ENCODE peak calls at places on chromosomes 2 and 18, in eight cellular contexts. V is SIG-M5; T is stimulated activated CD4-positive, alpha-beta T cell treated with anti-CD3 and anti-CD28 coated beads, TNF-alpha, amount 100 ng/mL, for 48 hours; F is B cell; Z is nephron progenitor cell; U is AG04449; G is Caki2; L is T-helper 2 cell. Y is an unnamed sample.

GRCh38 chr2:234251326-234252271 is 201.1 kb downstream of the SPP2 start:
- DNase-seq in V (no peak), T (no peak), F (no peak), Z (no peak), U (peak; percentile 93), G (peak; percentile 83), L (no peak), Y (peak; percentile 97)

GRCh38 chr2:217636578-217637267 is 366.1 kb downstream of the TNS1 start:
- DNase-seq in V (no peak), T (no peak), F (no peak), Z (peak; percentile 42), U (no peak), G (no peak), L (no peak), Y (no peak)

GRCh38 chr2:188609321-188610049 is 317.8 kb downstream of the GULP1 start:
- DNase-seq in V (no peak), T (no peak), F (no peak), Z (no peak), U (no peak), G (peak; percentile 64), L (no peak), Y (peak; percentile 62)

GRCh38 chr18:62991959-62992358 is 276.6 kb downstream of the PHLPP1 start:
- DNase-seq in V (no peak), T (no peak), F (no peak), Z (no peak), U (no peak), G (no peak), L (no peak), Y (no peak)

GRCh38 chr2:11744631-11745394 is 1.6 kb upstream of the LPIN1 start:
- DNase-seq in V (no peak), T (no peak), F (peak; percentile 45), Z (no peak), U (no peak), G (no peak), L (no peak), Y (peak; percentile 69)

GRCh38 chr2:128552806-128553551 is 234.3 kb upstream of the HS6ST1 start:
- DNase-seq in V (no peak), T (no peak), F (no peak), Z (no peak), U (no peak), G (no peak), L (no peak), Y (no peak)

GRCh38 chr2:158984554-158985207 is 16.2 kb downstream of the TANC1 start:
- DNase-seq in V (no peak), T (no peak), F (no peak), Z (no peak), U (no peak), G (no peak), L (no peak), Y (no peak)

GRCh38 chr2:24101992-24102391 is 17.4 kb upstream of the TP53I3 start:
- DNase-seq in V (no peak), T (no peak), F (no peak), Z (no peak), U (no peak), G (no peak), L (no peak), Y (no peak)

GRCh38 chr2:38274286-38275276 is 102.5 kb downstream of the ATL2 start:
- DNase-seq in V (peak; percentile 4), T (no peak), F (peak; percentile 53), Z (peak; percentile 30), U (peak; percentile 37), G (peak; percentile 68), L (no peak), Y (peak; percentile 79)

GRCh38 chr2:232568161-232568560 is 17.7 kb downstream of the EIF4E2 start:
- DNase-seq in V (no peak), T (no peak), F (no peak), Z (no peak), U (peak; percentile 31), G (peak; percentile 47), L (no peak), Y (peak; percentile 83)

GRCh38 chr18:73577365-73577764 is 570.3 kb downstream of the FBXO15 start:
- DNase-seq in V (no peak), T (no peak), F (no peak), Z (no peak), U (peak; percentile 4), G (no peak), L (no peak), Y (no peak)

GRCh38 chr18:22703883-22704626 is 229.1 kb upstream of the RBBP8 start:
- DNase-seq in V (no peak), T (no peak), F (peak; percentile 32), Z (peak; percentile 18), U (no peak), G (peak; percentile 30), L (no peak), Y (peak; percentile 55)

GRCh38 chr2:42562474-42563144 is 5.8 kb upstream of the MTA3 start:
- DNase-seq in V (no peak), T (no peak), F (no peak), Z (no peak), U (no peak), G (no peak), L (no peak), Y (no peak)

GRCh38 chr2:70558195-70558808 is 4.7 kb upstream of the TGFA start:
- DNase-seq in V (no peak), T (no peak), F (no peak), Z (no peak), U (no peak), G (no peak), L (no peak), Y (no peak)

GRCh38 chr2:66853585-66853984 is 418.7 kb downstream of the MEIS1 start:
- DNase-seq in V (no peak), T (no peak), F (no peak), Z (no peak), U (no peak), G (no peak), L (no peak), Y (no peak)

GRCh38 chr18:22432672-22433137 is 15.0 kb upstream of the CTAGE1 start:
- DNase-seq in V (no peak), T (no peak), F (no peak), Z (no peak), U (peak; percentile 33), G (peak; percentile 64), L (no peak), Y (peak; percentile 93)

Y was measured in HCEC 1CT.